ENCODE peak calls at places on chromosomes 16 and 17, in five cellular contexts. One of them, this sample, is unnamed.

GRCh38 chr16:426115-426905 is 861 bp downstream of the RAB11FIP3 start:
- DNase-seq in HepG2: no peak
- DNase-seq in endothelial cell of umbilical vein: peak; percentile 16
- DNase-seq in A549: no peak
- DNase-seq in GM12878: no peak
- DNase-seq in this sample: peak; percentile 12

GRCh38 chr16:1816396-1817275 is 10.0 kb downstream of the HAGH start:
- DNase-seq in A549: no peak
- DNase-seq in HepG2: no peak
- DNase-seq in endothelial cell of umbilical vein: no peak
- DNase-seq in GM12878: no peak
- DNase-seq in this sample: no peak

GRCh38 chr16:54318941-54319340 is 32.4 kb upstream of the IRX3 start:
- DNase-seq in HepG2: no peak
- DNase-seq in A549: no peak
- DNase-seq in endothelial cell of umbilical vein: no peak
- DNase-seq in GM12878: no peak
- DNase-seq in this sample: no peak

GRCh38 chr17:66900126-66901010 is 64.1 kb upstream of the CACNG4 start:
- DNase-seq in endothelial cell of umbilical vein: peak; percentile 6
- DNase-seq in A549: peak; percentile 39
- DNase-seq in GM12878: no peak
- DNase-seq in HepG2: peak; percentile 33
- DNase-seq in this sample: no peak

GRCh38 chr17:41835800-41836549 is at the start of gene NT5C3B:
- DNase-seq in A549: peak; percentile 60
- DNase-seq in endothelial cell of umbilical vein: peak; percentile 44
- DNase-seq in GM12878: no peak
- DNase-seq in HepG2: peak; percentile 52
- DNase-seq in this sample: peak; percentile 60

GRCh38 chr16:57890752-57891111 is 80.2 kb downstream of the CNGB1 start:
- DNase-seq in A549: no peak
- DNase-seq in endothelial cell of umbilical vein: no peak
- DNase-seq in GM12878: no peak
- DNase-seq in HepG2: no peak
- DNase-seq in this sample: no peak

GRCh38 chr17:40820228-40820838 is 2.1 kb downstream of the KRT10 start:
- DNase-seq in GM12878: no peak
- DNase-seq in HepG2: no peak
- DNase-seq in endothelial cell of umbilical vein: no peak
- DNase-seq in A549: no peak
- DNase-seq in this sample: no peak

GRCh38 chr16:22369221-22369811 is 5.1 kb downstream of the CDR2 start:
- DNase-seq in A549: peak; percentile 40
- DNase-seq in HepG2: peak; percentile 78
- DNase-seq in endothelial cell of umbilical vein: peak; percentile 87
- DNase-seq in GM12878: no peak
- DNase-seq in this sample: peak; percentile 68

GRCh38 chr16:54286330-54287017 is at the start of gene IRX3:
- DNase-seq in GM12878: no peak
- DNase-seq in HepG2: peak; percentile 91
- DNase-seq in A549: peak; percentile 87
- DNase-seq in endothelial cell of umbilical vein: peak; percentile 22
- DNase-seq in this sample: peak; percentile 99

GRCh38 chr17:9648521-9649110 is 3.3 kb downstream of the USP43 start:
- DNase-seq in HepG2: no peak
- DNase-seq in A549: peak; percentile 40
- DNase-seq in endothelial cell of umbilical vein: no peak
- DNase-seq in GM12878: no peak
- DNase-seq in this sample: no peak

GRCh38 chr16:50466170-50466569 is 82.0 kb upstream of the NKD1 start:
- DNase-seq in endothelial cell of umbilical vein: no peak
- DNase-seq in GM12878: no peak
- DNase-seq in HepG2: no peak
- DNase-seq in A549: no peak
- DNase-seq in this sample: no peak

GRCh38 chr16:84861671-84862070 is 41.9 kb downstream of the CRISPLD2 start:
- DNase-seq in A549: no peak
- DNase-seq in GM12878: no peak
- DNase-seq in endothelial cell of umbilical vein: no peak
- DNase-seq in HepG2: no peak
- DNase-seq in this sample: no peak

GRCh38 chr17:60391419-60392041 is 403 bp downstream of the USP32 start:
- DNase-seq in endothelial cell of umbilical vein: no peak
- DNase-seq in GM12878: no peak
- DNase-seq in HepG2: no peak
- DNase-seq in A549: no peak
- DNase-seq in this sample: no peak

GRCh38 chr17:29212681-29213121 is 32.5 kb upstream of the MYO18A start:
- DNase-seq in GM12878: no peak
- DNase-seq in HepG2: peak; percentile 20
- DNase-seq in endothelial cell of umbilical vein: no peak
- DNase-seq in A549: no peak
- DNase-seq in this sample: no peak

GRCh38 chr16:8453359-8453758 is 137.0 kb downstream of the TMEM114 start:
- DNase-seq in GM12878: no peak
- DNase-seq in endothelial cell of umbilical vein: no peak
- DNase-seq in HepG2: no peak
- DNase-seq in A549: no peak
- DNase-seq in this sample: no peak

GRCh38 chr16:27237229-27238015 is 31.1 kb downstream of the NSMCE1 start:
- DNase-seq in HepG2: no peak
- DNase-seq in endothelial cell of umbilical vein: peak; percentile 80
- DNase-seq in A549: no peak
- DNase-seq in GM12878: peak; percentile 82
- DNase-seq in this sample: peak; percentile 67

GRCh38 chr16:54284319-54284930 is 2.2 kb downstream of the IRX3 start:
- DNase-seq in endothelial cell of umbilical vein: no peak
- DNase-seq in A549: no peak
- DNase-seq in HepG2: no peak
- DNase-seq in GM12878: no peak
- DNase-seq in this sample: peak; percentile 80

GRCh38 chr17:79593636-79594035 is 17.2 kb downstream of the RBFOX3 start:
- DNase-seq in endothelial cell of umbilical vein: no peak
- DNase-seq in HepG2: no peak
- DNase-seq in GM12878: no peak
- DNase-seq in A549: no peak
- DNase-seq in this sample: no peak

GRCh38 chr16:75053791-75054555 is 55.1 kb downstream of the ZNRF1 start:
- DNase-seq in GM12878: no peak
- DNase-seq in A549: peak; percentile 66
- DNase-seq in endothelial cell of umbilical vein: peak; percentile 21
- DNase-seq in HepG2: peak; percentile 94
- DNase-seq in this sample: peak; percentile 49

GRCh38 chr17:50534222-50534978 is 1.9 kb downstream of the EPN3 start:
- DNase-seq in A549: peak; percentile 39
- DNase-seq in endothelial cell of umbilical vein: no peak
- DNase-seq in HepG2: no peak
- DNase-seq in GM12878: no peak
- DNase-seq in this sample: no peak

GRCh38 chr17:67194134-67194533 is 50.9 kb downstream of the HELZ start:
- DNase-seq in GM12878: no peak
- DNase-seq in endothelial cell of umbilical vein: peak; percentile 54
- DNase-seq in HepG2: peak; percentile 50
- DNase-seq in A549: peak; percentile 70
- DNase-seq in this sample: no peak

GRCh38 chr16:17364319-17365210 is 106.2 kb downstream of the XYLT1 start:
- DNase-seq in A549: no peak
- DNase-seq in HepG2: no peak
- DNase-seq in GM12878: no peak
- DNase-seq in endothelial cell of umbilical vein: no peak
- DNase-seq in this sample: peak; percentile 63

GRCh38 chr16:67013823-67014640 is 14.9 kb upstream of the CBFB start:
- DNase-seq in GM12878: no peak
- DNase-seq in A549: no peak
- DNase-seq in endothelial cell of umbilical vein: peak; percentile 56
- DNase-seq in HepG2: peak; percentile 46
- DNase-seq in this sample: peak; percentile 90

GRCh38 chr17:46773676-46774075 is 44.8 kb downstream of the WNT3 start:
- DNase-seq in endothelial cell of umbilical vein: no peak
- DNase-seq in GM12878: no peak
- DNase-seq in A549: no peak
- DNase-seq in HepG2: no peak
- DNase-seq in this sample: no peak

GRCh38 chr17:78057113-78057740 is 71.3 kb downstream of the TMC6 start:
- DNase-seq in HepG2: no peak
- DNase-seq in A549: no peak
- DNase-seq in GM12878: no peak
- DNase-seq in endothelial cell of umbilical vein: no peak
- DNase-seq in this sample: no peak

GRCh38 chr16:81521141-81521626 is 76.6 kb downstream of the CMIP start:
- DNase-seq in HepG2: no peak
- DNase-seq in GM12878: no peak
- DNase-seq in endothelial cell of umbilical vein: no peak
- DNase-seq in A549: no peak
- DNase-seq in this sample: peak; percentile 49

GRCh38 chr17:21160401-21160800 is 33.6 kb downstream of the DHRS7B start:
- DNase-seq in A549: no peak
- DNase-seq in HepG2: no peak
- DNase-seq in GM12878: no peak
- DNase-seq in endothelial cell of umbilical vein: no peak
- DNase-seq in this sample: no peak

GRCh38 chr16:6363891-6364607 is 968.6 kb upstream of the RBFOX1 start:
- DNase-seq in GM12878: no peak
- DNase-seq in A549: no peak
- DNase-seq in endothelial cell of umbilical vein: no peak
- DNase-seq in HepG2: no peak
- DNase-seq in this sample: no peak

GRCh38 chr16:6356881-6357280 is 975.8 kb upstream of the RBFOX1 start:
- DNase-seq in HepG2: no peak
- DNase-seq in endothelial cell of umbilical vein: no peak
- DNase-seq in GM12878: no peak
- DNase-seq in A549: no peak
- DNase-seq in this sample: no peak

GRCh38 chr16:6360641-6361040 is 972.0 kb upstream of the RBFOX1 start:
- DNase-seq in GM12878: no peak
- DNase-seq in A549: no peak
- DNase-seq in HepG2: no peak
- DNase-seq in endothelial cell of umbilical vein: no peak
- DNase-seq in this sample: no peak

GRCh38 chr16:6362321-6362720 is 970.3 kb upstream of the RBFOX1 start:
- DNase-seq in HepG2: no peak
- DNase-seq in A549: no peak
- DNase-seq in endothelial cell of umbilical vein: no peak
- DNase-seq in GM12878: no peak
- DNase-seq in this sample: no peak
- TF ChIP-seq MYC in HepG2: no peak
- TF ChIP-seq MYC in A549: no peak
- TF ChIP-seq MYC in endothelial cell of umbilical vein: no peak
- TF ChIP-seq MYC in GM12878: no peak
- TF ChIP-seq MYC in this sample: no peak

GRCh38 chr16:53100131-53100748 is 45.4 kb downstream of the CHD9 start:
- DNase-seq in A549: no peak
- DNase-seq in endothelial cell of umbilical vein: no peak
- DNase-seq in HepG2: no peak
- DNase-seq in GM12878: no peak
- DNase-seq in this sample: no peak

GRCh38 chr16:53097190-53097589 is 42.4 kb downstream of the CHD9 start:
- DNase-seq in endothelial cell of umbilical vein: no peak
- DNase-seq in GM12878: no peak
- DNase-seq in HepG2: no peak
- DNase-seq in A549: no peak
- DNase-seq in this sample: no peak

GRCh38 chr16:53100889-53101288 is 46.1 kb downstream of the CHD9 start:
- DNase-seq in GM12878: no peak
- DNase-seq in endothelial cell of umbilical vein: no peak
- DNase-seq in A549: no peak
- DNase-seq in HepG2: no peak
- DNase-seq in this sample: no peak

GRCh38 chr16:53098526-53099317 is 43.9 kb downstream of the CHD9 start:
- DNase-seq in A549: peak; percentile 76
- DNase-seq in GM12878: peak; percentile 66
- DNase-seq in HepG2: peak; percentile 48
- DNase-seq in endothelial cell of umbilical vein: peak; percentile 95
- DNase-seq in this sample: peak; percentile 99

DNA sequence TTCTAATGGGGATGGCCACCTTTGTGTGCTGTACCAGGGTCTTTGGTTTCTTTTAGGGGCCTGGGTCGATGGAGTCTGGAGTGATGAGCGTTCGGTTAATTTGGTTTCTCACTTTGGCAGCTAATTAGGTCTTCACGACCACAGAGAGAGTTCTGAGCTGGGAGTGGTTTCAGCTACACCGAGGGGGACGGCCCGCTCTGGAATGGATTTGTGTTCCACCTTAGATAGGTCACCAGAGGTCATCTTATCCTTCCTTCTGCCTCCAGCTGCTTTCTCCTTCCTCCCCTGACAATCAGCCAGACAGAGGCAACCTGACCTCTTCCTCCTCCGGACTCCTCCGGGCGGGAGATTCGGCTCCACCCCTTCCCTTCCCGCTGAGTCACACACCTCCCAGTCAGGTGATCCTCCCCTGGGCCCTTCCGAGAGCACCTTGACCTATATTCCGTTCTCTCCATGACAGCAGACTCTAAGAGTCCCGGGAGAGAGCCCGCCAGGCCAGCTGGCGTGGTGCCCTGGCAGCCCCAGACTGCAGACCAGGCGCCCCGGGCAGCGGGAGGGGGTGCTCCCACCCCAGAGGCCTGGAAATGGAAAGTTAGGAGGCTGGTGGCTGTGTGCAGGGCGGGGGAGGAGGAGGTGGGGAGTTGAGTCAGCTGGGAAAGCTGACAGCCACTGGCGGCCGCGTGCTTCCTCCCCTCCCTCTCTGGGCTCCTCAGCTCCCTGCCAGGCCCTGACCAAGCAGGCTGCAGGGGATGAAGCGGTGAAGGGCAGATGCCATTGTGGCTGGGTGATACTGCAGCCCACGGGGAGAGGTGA is 44.7 kb downstream of the CHD9 start:
- DNase-seq in A549: peak; percentile 95
- DNase-seq in endothelial cell of umbilical vein: peak; percentile 94
- DNase-seq in GM12878: peak; percentile 68
- DNase-seq in HepG2: peak; percentile 88
- DNase-seq in this sample: peak; percentile 93
- TF ChIP-seq POLR2A in A549: no peak
- TF ChIP-seq POLR2A in endothelial cell of umbilical vein: no peak
- TF ChIP-seq POLR2A in GM12878: peak; percentile 50
- TF ChIP-seq POLR2A in HepG2: peak; percentile 83
- TF ChIP-seq POLR2A in this sample: no peak

GRCh38 chr16:30786115-30786935 is 680 bp downstream of the ZNF629 start:
- DNase-seq in endothelial cell of umbilical vein: peak; percentile 52
- DNase-seq in GM12878: no peak
- DNase-seq in HepG2: peak; percentile 60
- DNase-seq in A549: peak; percentile 61
- DNase-seq in this sample: peak; percentile 62
- H3K4me3 ChIP-seq in endothelial cell of umbilical vein: peak overlapping the region; percentile 91
- H3K4me3 ChIP-seq in GM12878: no peak overlapping the region
- H3K4me3 ChIP-seq in HepG2: peak overlapping the region; percentile 99
- H3K4me3 ChIP-seq in A549: peak overlapping the region; percentile 98
- H3K4me3 ChIP-seq in this sample: peak overlapping the region; percentile 74

DNA sequence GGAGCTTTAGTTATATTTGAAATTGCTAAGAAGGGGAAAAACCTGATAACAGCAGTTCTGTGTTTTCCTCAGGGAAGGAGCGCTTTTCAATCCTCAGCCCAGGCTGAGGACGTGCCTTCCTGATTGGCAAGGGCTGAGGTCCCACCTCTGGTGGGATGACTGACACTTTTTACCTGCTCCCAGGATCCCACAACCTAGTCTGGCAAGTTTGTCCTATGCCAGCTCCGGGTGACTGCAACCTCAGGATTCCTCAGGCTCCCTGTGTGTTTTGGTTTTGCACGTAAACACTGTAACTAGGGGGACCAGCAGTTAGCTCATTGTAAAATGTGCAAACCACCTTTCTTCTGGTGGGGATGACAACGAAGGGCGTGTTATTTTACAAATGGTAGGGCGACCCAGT is 7.5 kb downstream of the MARCHF10 start:
- DNase-seq in A549: peak; percentile 79
- DNase-seq in HepG2: no peak
- DNase-seq in endothelial cell of umbilical vein: no peak
- DNase-seq in GM12878: no peak
- DNase-seq in this sample: no peak
- TF ChIP-seq MYC in A549: no peak
- TF ChIP-seq MYC in HepG2: no peak
- TF ChIP-seq MYC in endothelial cell of umbilical vein: no peak
- TF ChIP-seq MYC in GM12878: no peak
- TF ChIP-seq MYC in this sample: no peak